ENCODE peak calls at places on chromosomes 6 and 20, in five cellular contexts. G is cardiac muscle cell, R is GM12878, O is upper lobe of right lung, S is spleen. E is an unnamed sample.

GRCh38 chr6:161434921-161435411 is 161.1 kb upstream of the AGPAT4 start:
- DNase-seq in G (peak), R (no peak), O (no peak), S (no peak), E (no peak)

GRCh38 chr6:88813045-88813444 is 150.4 kb downstream of the RNGTT start:
- DNase-seq in G (no peak), R (no peak), O (no peak), S (no peak), E (no peak)

GRCh38 chr20:33328157-33328556 is 45.1 kb downstream of the BPIFB1 start:
- DNase-seq in G (no peak), R (no peak), O (no peak), S (no peak), E (no peak)

GRCh38 chr20:33995053-33995816 is 1.5 kb downstream of the RALY start:
- DNase-seq in G (peak), R (no peak), O (no peak), S (no peak), E (no peak)

GRCh38 chr6:94361304-94362060 is 942.1 kb upstream of the EPHA7 start:
- DNase-seq in G (no peak), R (no peak), O (no peak), S (peak), E (peak)

GRCh38 chr6:41367700-41368099 is 32.3 kb downstream of the NCR2 start:
- DNase-seq in G (peak), R (no peak), O (no peak), S (no peak), E (peak)

GRCh38 chr6:143531720-143532504 is 20.4 kb upstream of the FUCA2 start:
- DNase-seq in G (no peak), R (no peak), O (no peak), S (no peak), E (no peak)

GRCh38 chr6:21137708-21138358 is 455.7 kb upstream of the SOX4 start:
- DNase-seq in G (peak), R (no peak), O (no peak), S (no peak), E (no peak)

GRCh38 chr6:85396159-85396808 is 53.6 kb upstream of the NT5E start:
- DNase-seq in G (no peak), R (no peak), O (no peak), S (no peak), E (no peak)

GRCh38 chr6:129369737-129370136 is 340.2 kb downstream of the ARHGAP18 start:
- DNase-seq in G (no peak), R (no peak), O (no peak), S (no peak), E (no peak)

GRCh38 chr20:46400828-46401477 is 5.5 kb downstream of the ELMO2 start:
- DNase-seq in G (peak), R (no peak), O (no peak), S (no peak), E (peak)

GRCh38 chr20:44861547-44862006 is 23.9 kb upstream of the YWHAB start:
- DNase-seq in G (peak), R (no peak), O (no peak), S (no peak), E (no peak)

GRCh38 chr6:17928514-17929430 is 58.7 kb downstream of the KIF13A start:
- DNase-seq in G (peak), R (no peak), O (no peak), S (no peak), E (no peak)

GRCh38 chr20:22762576-22763256 is 178.3 kb upstream of the FOXA2 start:
- DNase-seq in G (no peak), R (no peak), O (no peak), S (no peak), E (no peak)

DNA sequence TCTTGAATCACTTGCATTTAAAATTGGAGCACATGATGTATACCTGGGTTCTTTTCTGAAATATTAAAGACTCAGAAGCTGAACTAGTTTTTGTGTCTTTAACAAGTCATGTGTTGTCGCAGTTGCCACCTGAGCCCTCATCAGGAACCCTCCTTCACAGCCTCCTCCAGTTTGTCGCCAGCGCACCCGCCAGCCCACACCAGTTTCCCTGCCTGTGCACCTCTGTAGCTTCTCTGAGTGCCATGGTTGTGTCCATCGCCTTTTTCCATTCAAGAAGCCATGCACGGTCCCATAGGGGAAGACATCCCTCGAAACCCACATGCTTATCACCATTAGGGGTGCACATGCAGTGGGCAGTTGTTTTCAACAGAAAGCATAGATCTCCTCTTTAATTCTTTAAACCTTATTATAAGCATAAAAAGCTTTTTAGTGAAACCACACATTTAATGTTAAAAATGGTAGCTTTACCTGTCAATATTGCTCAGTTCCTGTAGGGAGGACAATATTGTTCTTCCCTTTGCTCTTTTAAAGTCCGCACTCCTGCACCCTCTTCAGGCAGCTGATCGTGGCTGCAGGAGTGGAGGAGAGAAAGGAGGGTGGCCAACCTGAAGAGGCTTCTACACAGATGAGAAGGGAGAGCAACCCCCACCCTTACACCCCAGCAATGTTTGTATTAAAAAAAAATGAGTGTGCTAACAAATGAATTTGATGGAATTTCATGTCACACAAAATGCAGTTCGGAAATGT is 121.9 kb downstream of the CFAP61 start:
- DNase-seq in G (no peak), R (no peak), O (no peak), S (no peak), E (no peak)
- TF ChIP-seq CTCF in G (no peak), R (no peak), O (no peak), S (no peak), E (peak)

GRCh38 chr6:24493945-24494725 is 634 bp upstream of the ALDH5A1 start:
- DNase-seq in G (no peak), R (no peak), O (no peak), S (no peak), E (no peak)

GRCh38 chr6:24489881-24490280 is 503 bp upstream of the GPLD1 start:
- DNase-seq in G (peak), R (no peak), O (no peak), S (no peak), E (no peak)

GRCh38 chr6:24494726-24495515 is at the start of gene ALDH5A1:
- DNase-seq in G (peak), R (no peak), O (peak), S (peak), E (peak)

GRCh38 chr6:24489470-24489869 is at the start of gene GPLD1:
- DNase-seq in G (no peak), R (no peak), O (no peak), S (no peak), E (no peak)

GRCh38 chr6:24492475-24492874 is 2.3 kb upstream of the ALDH5A1 start:
- DNase-seq in G (peak), R (no peak), O (no peak), S (no peak), E (peak)
- H3K27ac ChIP-seq in G (no peak), R (no peak), O (no peak), S (no peak), E (no peak)

GRCh38 chr20:63089051-63089907 is 82.5 kb upstream of the BHLHE23 start:
- DNase-seq in G (no peak), R (no peak), O (peak), S (peak), E (peak)
- TF ChIP-seq CTCF in G (no peak), R (no peak), O (no peak), S (no peak), E (no peak)

GRCh38 chr6:152150196-152150595 is 342.7 kb downstream of the ESR1 start:
- DNase-seq in G (no peak), R (no peak), O (no peak), S (no peak), E (no peak)

GRCh38 chr6:152146385-152146784 is 338.9 kb downstream of the ESR1 start:
- DNase-seq in G (peak), R (no peak), O (no peak), S (no peak), E (no peak)

GRCh38 chr6:152151930-152152329 is 344.4 kb downstream of the ESR1 start:
- DNase-seq in G (no peak), R (no peak), O (no peak), S (no peak), E (no peak)

GRCh38 chr6:152147269-152147668 is 339.8 kb downstream of the ESR1 start:
- DNase-seq in G (no peak), R (no peak), O (no peak), S (no peak), E (no peak)

DNA sequence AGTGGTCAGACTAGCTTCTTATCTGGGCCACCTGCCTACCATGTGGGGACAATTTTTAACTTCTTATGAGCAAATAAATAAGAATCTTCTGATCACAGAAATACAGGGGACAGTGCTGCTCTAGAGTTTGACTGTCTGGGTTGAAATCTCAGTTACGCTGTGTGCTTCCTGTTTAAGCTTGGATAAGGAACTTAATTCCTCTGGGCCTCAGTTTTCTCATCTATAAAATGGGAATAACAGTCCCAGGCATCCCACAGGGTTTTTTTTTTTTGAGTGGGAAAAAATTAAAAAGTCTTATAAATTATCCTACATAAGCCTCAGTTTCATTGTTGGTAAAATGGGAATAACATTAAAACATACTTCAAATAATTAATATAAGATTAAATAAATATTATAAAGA is 340.9 kb downstream of the ESR1 start:
- DNase-seq in G (no peak), R (no peak), O (no peak), S (no peak), E (no peak)
- H3K27ac ChIP-seq in G (no peak), R (no peak), O (no peak), S (no peak), E (no peak)

GRCh38 chr20:16955971-16956370 is 207.8 kb downstream of the OTOR start:
- DNase-seq in G (no peak), R (no peak), O (no peak), S (no peak), E (no peak)
- TF ChIP-seq CTCF in G (no peak), R (no peak), O (no peak), S (no peak), E (no peak)

DNA sequence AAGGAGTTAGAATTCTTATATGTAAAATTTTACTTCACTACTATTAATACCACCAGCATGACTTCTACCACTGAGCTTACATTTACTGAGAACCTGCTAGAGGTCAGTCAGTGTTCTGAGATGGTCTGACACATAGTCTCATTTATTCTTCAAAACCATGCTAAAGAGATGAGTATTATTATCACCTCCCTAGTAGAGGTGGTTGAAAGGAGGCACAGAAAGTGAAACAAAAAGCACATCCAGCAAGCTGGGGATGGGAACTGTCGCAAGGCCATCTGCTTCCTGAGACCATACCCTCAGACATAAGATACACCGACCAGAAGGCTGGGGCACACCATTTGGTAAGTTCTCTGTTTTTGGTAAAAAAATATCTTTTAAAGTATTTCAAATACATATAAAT is 137.7 kb downstream of the INSM1 start:
- DNase-seq in G (no peak), R (no peak), O (no peak), S (no peak), E (no peak)
- H3K27ac ChIP-seq in G (no peak), R (no peak), O (no peak), S (no peak), E (no peak)

E was measured in endodermal cell.